ENCODE peak calls at places on chromosome 4, in eight cellular contexts. One of them, this sample, is unnamed.

GRCh38 chr4:63029380-63029779 is 1379.9 kb downstream of the TECRL start:
- DNase-seq in IMR-90: no peak
- DNase-seq in A549: no peak
- DNase-seq in HepG2: no peak
- DNase-seq in GM12878: no peak
- DNase-seq in SK-N-SH: no peak
- DNase-seq in HCT116: no peak
- DNase-seq in H1: no peak
- DNase-seq in this sample: no peak

GRCh38 chr4:183349673-183350072 is 27.4 kb upstream of the CLDN24 start:
- DNase-seq in IMR-90: peak
- DNase-seq in A549: no peak
- DNase-seq in HepG2: no peak
- DNase-seq in GM12878: no peak
- DNase-seq in SK-N-SH: no peak
- DNase-seq in HCT116: no peak
- DNase-seq in H1: no peak
- DNase-seq in this sample: no peak

GRCh38 chr4:72974694-72975487 is 94.6 kb downstream of the COX18 start:
- DNase-seq in IMR-90: peak
- DNase-seq in A549: peak
- DNase-seq in HepG2: no peak
- DNase-seq in GM12878: no peak
- DNase-seq in SK-N-SH: no peak
- DNase-seq in HCT116: no peak
- DNase-seq in H1: no peak
- DNase-seq in this sample: no peak

GRCh38 chr4:93764647-93765246 is 63.8 kb upstream of the ATOH1 start:
- DNase-seq in IMR-90: peak
- DNase-seq in A549: peak
- DNase-seq in HepG2: peak
- DNase-seq in GM12878: no peak
- DNase-seq in SK-N-SH: peak
- DNase-seq in HCT116: peak
- DNase-seq in H1: no peak
- DNase-seq in this sample: peak

GRCh38 chr4:11585506-11585905 is 156.8 kb upstream of the HS3ST1 start:
- DNase-seq in IMR-90: no peak
- DNase-seq in A549: peak
- DNase-seq in HepG2: no peak
- DNase-seq in GM12878: no peak
- DNase-seq in SK-N-SH: no peak
- DNase-seq in HCT116: peak
- DNase-seq in H1: no peak
- DNase-seq in this sample: no peak

GRCh38 chr4:122831515-122832196 is 5.0 kb downstream of the FGF2 start:
- DNase-seq in IMR-90: peak
- DNase-seq in A549: no peak
- DNase-seq in HepG2: no peak
- DNase-seq in GM12878: no peak
- DNase-seq in SK-N-SH: no peak
- DNase-seq in HCT116: no peak
- DNase-seq in H1: no peak
- DNase-seq in this sample: no peak

GRCh38 chr4:176451441-176451840 is 131.7 kb downstream of the SPCS3 start:
- DNase-seq in IMR-90: no peak
- DNase-seq in A549: no peak
- DNase-seq in HepG2: no peak
- DNase-seq in GM12878: no peak
- DNase-seq in SK-N-SH: no peak
- DNase-seq in HCT116: no peak
- DNase-seq in H1: no peak
- DNase-seq in this sample: no peak

GRCh38 chr4:95428216-95429085 is 120.3 kb downstream of the UNC5C start:
- DNase-seq in IMR-90: no peak
- DNase-seq in A549: no peak
- DNase-seq in HepG2: no peak
- DNase-seq in GM12878: no peak
- DNase-seq in SK-N-SH: peak
- DNase-seq in HCT116: no peak
- DNase-seq in H1: no peak
- DNase-seq in this sample: no peak

GRCh38 chr4:113256946-113257345 is 207.5 kb downstream of the ANK2 start:
- DNase-seq in IMR-90: peak
- DNase-seq in A549: no peak
- DNase-seq in HepG2: no peak
- DNase-seq in GM12878: no peak
- DNase-seq in SK-N-SH: no peak
- DNase-seq in HCT116: no peak
- DNase-seq in H1: no peak
- DNase-seq in this sample: no peak

GRCh38 chr4:86544313-86544966 is 49.7 kb upstream of the PTPN13 start:
- DNase-seq in IMR-90: no peak
- DNase-seq in A549: no peak
- DNase-seq in HepG2: no peak
- DNase-seq in GM12878: no peak
- DNase-seq in SK-N-SH: no peak
- DNase-seq in HCT116: no peak
- DNase-seq in H1: no peak
- DNase-seq in this sample: no peak

GRCh38 chr4:109294006-109294405 is 8.5 kb downstream of the COL25A1 start:
- DNase-seq in IMR-90: no peak
- DNase-seq in A549: peak
- DNase-seq in HepG2: peak
- DNase-seq in GM12878: no peak
- DNase-seq in SK-N-SH: peak
- DNase-seq in HCT116: peak
- DNase-seq in H1: no peak
- DNase-seq in this sample: peak

GRCh38 chr4:169024762-169025161 is 14.7 kb upstream of the CBR4 start:
- DNase-seq in IMR-90: peak
- DNase-seq in A549: peak
- DNase-seq in HepG2: no peak
- DNase-seq in GM12878: no peak
- DNase-seq in SK-N-SH: peak
- DNase-seq in HCT116: peak
- DNase-seq in H1: no peak
- DNase-seq in this sample: no peak

DNA sequence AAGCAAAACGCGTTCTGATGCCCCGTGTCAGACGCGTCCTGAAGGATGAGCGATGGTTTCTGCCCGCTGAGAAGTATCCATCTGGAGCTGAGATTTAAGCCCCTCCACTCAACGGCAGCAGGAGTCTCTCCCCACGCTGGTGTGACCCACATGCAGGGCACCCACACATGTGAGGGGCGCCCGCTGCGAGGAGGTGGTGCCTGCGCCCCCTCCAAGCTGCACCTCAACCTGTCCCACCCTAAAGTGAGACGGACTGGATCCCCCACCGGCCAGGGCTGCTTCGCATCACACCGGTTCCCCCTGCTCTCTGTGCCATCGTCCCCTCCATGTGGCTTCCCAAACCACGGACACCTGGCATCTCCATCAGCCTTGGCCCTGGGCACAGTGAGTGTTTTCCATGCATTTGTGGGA is 4.5 kb upstream of the PDE6B start:
- DNase-seq in IMR-90: no peak
- DNase-seq in A549: no peak
- DNase-seq in HepG2: no peak
- DNase-seq in GM12878: no peak
- DNase-seq in SK-N-SH: no peak
- DNase-seq in HCT116: no peak
- DNase-seq in H1: no peak
- DNase-seq in this sample: no peak
- TF ChIP-seq RAD21 in IMR-90: no peak
- TF ChIP-seq RAD21 in A549: no peak
- TF ChIP-seq RAD21 in HepG2: no peak
- TF ChIP-seq RAD21 in GM12878: no peak
- TF ChIP-seq RAD21 in SK-N-SH: no peak
- TF ChIP-seq RAD21 in HCT116: no peak
- TF ChIP-seq RAD21 in H1: no peak
- TF ChIP-seq RAD21 in this sample: no peak

GRCh38 chr4:13543091-13543581 is 1.2 kb downstream of the NKX3-2 start:
- DNase-seq in IMR-90: no peak
- DNase-seq in A549: no peak
- DNase-seq in HepG2: no peak
- DNase-seq in GM12878: no peak
- DNase-seq in SK-N-SH: peak
- DNase-seq in HCT116: no peak
- DNase-seq in H1: no peak
- DNase-seq in this sample: no peak
- TF ChIP-seq RAD21 in IMR-90: no peak
- TF ChIP-seq RAD21 in A549: no peak
- TF ChIP-seq RAD21 in HepG2: no peak
- TF ChIP-seq RAD21 in GM12878: no peak
- TF ChIP-seq RAD21 in SK-N-SH: no peak
- TF ChIP-seq RAD21 in HCT116: no peak
- TF ChIP-seq RAD21 in H1: no peak
- TF ChIP-seq RAD21 in this sample: no peak

GRCh38 chr4:165077034-165077578 is 23.4 kb downstream of the TRIM75 start:
- DNase-seq in IMR-90: no peak
- DNase-seq in A549: no peak
- DNase-seq in HepG2: no peak
- DNase-seq in GM12878: no peak
- DNase-seq in SK-N-SH: no peak
- DNase-seq in HCT116: no peak
- DNase-seq in H1: no peak
- DNase-seq in this sample: no peak

GRCh38 chr4:165079476-165079875 is 25.8 kb downstream of the TRIM75 start:
- DNase-seq in IMR-90: peak
- DNase-seq in A549: no peak
- DNase-seq in HepG2: no peak
- DNase-seq in GM12878: no peak
- DNase-seq in SK-N-SH: no peak
- DNase-seq in HCT116: no peak
- DNase-seq in H1: no peak
- DNase-seq in this sample: peak
- TF ChIP-seq RAD21 in IMR-90: no peak
- TF ChIP-seq RAD21 in A549: no peak
- TF ChIP-seq RAD21 in HepG2: no peak
- TF ChIP-seq RAD21 in GM12878: no peak
- TF ChIP-seq RAD21 in SK-N-SH: no peak
- TF ChIP-seq RAD21 in HCT116: no peak
- TF ChIP-seq RAD21 in H1: no peak
- TF ChIP-seq RAD21 in this sample: no peak

GRCh38 chr4:41853973-41854372 is 81.3 kb upstream of the TMEM33 start:
- DNase-seq in IMR-90: no peak
- DNase-seq in A549: peak
- DNase-seq in HepG2: peak
- DNase-seq in GM12878: no peak
- DNase-seq in SK-N-SH: no peak
- DNase-seq in HCT116: no peak
- DNase-seq in H1: no peak
- DNase-seq in this sample: no peak

GRCh38 chr4:41856797-41857196 is 78.4 kb upstream of the TMEM33 start:
- DNase-seq in IMR-90: no peak
- DNase-seq in A549: no peak
- DNase-seq in HepG2: no peak
- DNase-seq in GM12878: no peak
- DNase-seq in SK-N-SH: no peak
- DNase-seq in HCT116: no peak
- DNase-seq in H1: no peak
- DNase-seq in this sample: no peak

GRCh38 chr4:41857225-41857624 is 78.0 kb upstream of the TMEM33 start:
- DNase-seq in IMR-90: no peak
- DNase-seq in A549: no peak
- DNase-seq in HepG2: no peak
- DNase-seq in GM12878: no peak
- DNase-seq in SK-N-SH: peak
- DNase-seq in HCT116: no peak
- DNase-seq in H1: no peak
- DNase-seq in this sample: no peak

GRCh38 chr4:41859106-41859505 is 76.1 kb upstream of the TMEM33 start:
- DNase-seq in IMR-90: no peak
- DNase-seq in A549: no peak
- DNase-seq in HepG2: no peak
- DNase-seq in GM12878: no peak
- DNase-seq in SK-N-SH: no peak
- DNase-seq in HCT116: no peak
- DNase-seq in H1: no peak
- DNase-seq in this sample: no peak
- TF ChIP-seq RAD21 in IMR-90: no peak
- TF ChIP-seq RAD21 in A549: no peak
- TF ChIP-seq RAD21 in HepG2: no peak
- TF ChIP-seq RAD21 in GM12878: no peak
- TF ChIP-seq RAD21 in SK-N-SH: no peak
- TF ChIP-seq RAD21 in HCT116: no peak
- TF ChIP-seq RAD21 in H1: no peak
- TF ChIP-seq RAD21 in this sample: no peak

GRCh38 chr4:172650758-172651495 is 517.7 kb upstream of the GALNT7 start:
- DNase-seq in IMR-90: peak
- DNase-seq in A549: no peak
- DNase-seq in HepG2: no peak
- DNase-seq in GM12878: no peak
- DNase-seq in SK-N-SH: no peak
- DNase-seq in HCT116: no peak
- DNase-seq in H1: no peak
- DNase-seq in this sample: no peak
- TF ChIP-seq RAD21 in IMR-90: no peak
- TF ChIP-seq RAD21 in A549: no peak
- TF ChIP-seq RAD21 in HepG2: no peak
- TF ChIP-seq RAD21 in GM12878: no peak
- TF ChIP-seq RAD21 in SK-N-SH: no peak
- TF ChIP-seq RAD21 in HCT116: no peak
- TF ChIP-seq RAD21 in H1: no peak
- TF ChIP-seq RAD21 in this sample: no peak

This sample was measured in K562.